ENCODE peak calls at places on chromosomes 11 and 22, in six cellular contexts. V, R, T, Z, M and U are unnamed samples.

GRCh38 chr22:30572210-30572609 is 2.3 kb downstream of the GAL3ST1 start:
- DNase-seq in V (no peak), R (no peak), T (no peak), Z (no peak), M (no peak), U (no peak)

GRCh38 chr11:10657308-10658271 is 36.0 kb downstream of the IRAG1 start:
- DNase-seq in V (no peak), R (no peak), T (no peak), Z (peak; percentile 21), M (no peak), U (no peak)

GRCh38 chr22:50173221-50173982 is 2.9 kb downstream of the PANX2 start:
- DNase-seq in V (peak; percentile 31), R (peak; percentile 57), T (no peak), Z (no peak), M (no peak), U (no peak)

GRCh38 chr11:34749666-34750659 is 129.1 kb downstream of the EHF start:
- DNase-seq in V (peak; percentile 54), R (peak; percentile 79), T (peak; percentile 92), Z (peak; percentile 91), M (no peak), U (no peak)

GRCh38 chr22:41841085-41841712 is 8.3 kb downstream of the SREBF2 start:
- DNase-seq in V (peak; percentile 52), R (no peak), T (no peak), Z (peak; percentile 60), M (no peak), U (no peak)

GRCh38 chr11:69297225-69297925 is 3.4 kb downstream of the MYEOV start:
- DNase-seq in V (peak; percentile 94), R (peak; percentile 85), T (peak; percentile 96), Z (peak; percentile 100), M (peak; percentile 82), U (peak; percentile 76)

GRCh38 chr11:60852639-60853468 is 2.9 kb downstream of the PTGDR2 start:
- DNase-seq in V (peak; percentile 22), R (no peak), T (no peak), Z (no peak), M (no peak), U (no peak)

GRCh38 chr11:66011239-66011784 is 496 bp upstream of the CST6 start:
- DNase-seq in V (no peak), R (no peak), T (no peak), Z (peak; percentile 98), M (no peak), U (no peak)

GRCh38 chr11:122979103-122979814 is 2.4 kb downstream of the BSX start:
- DNase-seq in V (no peak), R (no peak), T (no peak), Z (no peak), M (no peak), U (no peak)

GRCh38 chr11:119320593-119321524 is 3.9 kb upstream of the MCAM start:
- DNase-seq in V (peak; percentile 72), R (peak; percentile 68), T (peak; percentile 92), Z (peak; percentile 21), M (peak; percentile 48), U (peak; percentile 59)

GRCh38 chr11:34349882-34350281 is 7.9 kb downstream of the ABTB2 start:
- DNase-seq in V (no peak), R (no peak), T (no peak), Z (no peak), M (no peak), U (no peak)

GRCh38 chr22:24145446-24146189 is 35.7 kb upstream of the SUSD2 start:
- DNase-seq in V (no peak), R (no peak), T (no peak), Z (no peak), M (no peak), U (no peak)

GRCh38 chr22:32737811-32738210 is 63.7 kb upstream of the TIMP3 start:
- DNase-seq in V (no peak), R (no peak), T (no peak), Z (no peak), M (no peak), U (no peak)

GRCh38 chr11:103883856-103884255 is 152.6 kb upstream of the DDI1 start:
- DNase-seq in V (no peak), R (no peak), T (no peak), Z (no peak), M (no peak), U (no peak)

GRCh38 chr11:103883291-103883690 is 153.1 kb upstream of the DDI1 start:
- DNase-seq in V (no peak), R (no peak), T (no peak), Z (no peak), M (no peak), U (no peak)

GRCh38 chr11:103880968-103881367 is 155.5 kb upstream of the DDI1 start:
- DNase-seq in V (no peak), R (no peak), T (no peak), Z (no peak), M (no peak), U (no peak)

GRCh38 chr11:103878646-103879045 is 157.8 kb upstream of the DDI1 start:
- DNase-seq in V (no peak), R (no peak), T (no peak), Z (no peak), M (no peak), U (no peak)

GRCh38 chr11:103881518-103882070 is 154.8 kb upstream of the DDI1 start:
- DNase-seq in V (no peak), R (no peak), T (no peak), Z (no peak), M (no peak), U (no peak)
- TF ChIP-seq CTCF in V (no peak), R (no peak), T (no peak), Z (no peak), M (no peak), U (no peak)

GRCh38 chr11:133925756-133926155 is 31.0 kb downstream of the IGSF9B start:
- DNase-seq in V (no peak), R (no peak), T (no peak), Z (no peak), M (no peak), U (no peak)

GRCh38 chr11:133928628-133929059 is 28.1 kb downstream of the IGSF9B start:
- DNase-seq in V (no peak), R (no peak), T (no peak), Z (peak; percentile 43), M (peak; percentile 69), U (no peak)

GRCh38 chr11:133926466-133927246 is 30.1 kb downstream of the IGSF9B start:
- DNase-seq in V (no peak), R (no peak), T (no peak), Z (no peak), M (no peak), U (no peak)

GRCh38 chr11:133929401-133930052 is 27.2 kb downstream of the IGSF9B start:
- DNase-seq in V (no peak), R (no peak), T (no peak), Z (no peak), M (no peak), U (no peak)

DNA sequence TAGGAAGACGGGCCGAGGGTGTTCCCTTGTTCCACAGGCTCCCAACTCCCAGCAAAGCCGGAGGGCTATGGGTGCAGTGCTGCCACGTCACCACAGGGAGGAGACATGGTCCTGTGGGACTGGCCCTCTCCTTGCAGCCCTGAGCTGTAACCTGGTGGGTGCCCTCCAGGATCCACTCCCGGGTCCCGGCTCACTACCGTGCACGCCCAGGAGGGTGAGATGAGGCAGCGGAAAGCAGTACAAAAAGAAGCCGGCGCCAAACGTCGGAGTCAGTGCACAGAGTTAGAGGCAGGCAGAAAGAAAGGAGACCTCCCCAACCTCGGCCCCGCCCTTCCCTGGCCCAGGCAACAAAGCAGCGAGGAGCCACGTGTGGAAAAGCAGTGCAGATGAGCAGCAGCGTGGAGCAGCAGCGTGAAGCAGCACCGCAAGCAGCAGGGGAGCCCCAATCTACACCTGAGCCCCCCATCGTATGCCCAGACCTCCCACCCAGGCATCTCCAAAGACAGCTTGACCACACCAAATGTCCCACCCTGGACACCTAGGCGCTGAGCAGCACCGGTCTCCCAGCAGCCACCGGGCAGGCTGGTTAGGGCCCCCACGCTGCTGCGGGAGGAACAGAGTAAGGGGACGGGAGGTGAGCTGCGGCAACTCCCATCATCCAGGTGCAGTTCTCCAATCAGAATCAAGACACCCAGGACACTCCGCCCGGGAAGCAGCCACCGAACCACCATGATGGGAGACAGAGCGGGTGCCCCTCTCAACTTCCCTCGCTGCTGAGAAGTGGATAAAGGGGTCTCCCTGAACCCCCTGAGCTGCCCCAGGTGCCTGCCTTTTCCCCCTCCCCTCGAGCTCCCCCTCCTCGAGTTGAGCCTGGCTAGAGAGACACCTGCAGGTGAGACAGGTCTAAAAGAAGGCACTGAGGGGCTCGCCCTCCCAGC is 28.8 kb downstream of the IGSF9B start:
- DNase-seq in V (peak; percentile 69), R (peak; percentile 76), T (peak; percentile 81), Z (peak; percentile 82), M (peak; percentile 74), U (no peak)
- TF ChIP-seq CTCF in V (peak; percentile 86), R (peak; percentile 54), T (peak; percentile 79), Z (peak; percentile 89), M (peak; percentile 78), U (peak; percentile 82)

GRCh38 chr11:58616594-58616993 is 5.9 kb upstream of the CNTF start:
- DNase-seq in V (no peak), R (no peak), T (no peak), Z (peak; percentile 96), M (no peak), U (no peak)

GRCh38 chr11:58615556-58615955 is 6.9 kb upstream of the CNTF start:
- DNase-seq in V (no peak), R (no peak), T (no peak), Z (no peak), M (no peak), U (no peak)

GRCh38 chr11:58621586-58622262 is 741 bp upstream of the CNTF start:
- DNase-seq in V (no peak), R (no peak), T (no peak), Z (no peak), M (no peak), U (no peak)

GRCh38 chr11:58622344-58622743 is at the start of gene CNTF:
- DNase-seq in V (no peak), R (no peak), T (no peak), Z (no peak), M (no peak), U (no peak)

DNA sequence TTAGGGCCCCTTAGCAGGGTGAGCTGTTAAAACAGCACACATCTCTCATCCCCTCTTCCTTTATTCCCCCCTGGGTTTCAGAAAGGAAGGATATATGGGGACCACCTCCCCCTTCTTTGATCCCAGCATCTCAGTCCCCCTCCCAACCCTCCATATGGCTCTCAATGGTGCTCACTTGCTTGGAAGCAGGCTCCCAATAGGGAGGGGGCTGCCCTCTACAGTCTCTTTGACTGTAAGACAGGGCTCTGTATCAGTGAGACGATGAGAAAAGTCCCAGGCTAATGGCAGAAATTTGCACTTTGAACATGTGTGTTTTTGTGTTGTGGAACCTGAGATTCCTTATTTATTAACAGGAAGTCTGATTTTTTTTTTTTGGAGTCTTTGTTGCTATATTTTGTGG is 4.2 kb upstream of the CNTF start:
- DNase-seq in V (no peak), R (no peak), T (no peak), Z (no peak), M (no peak), U (no peak)
- TF ChIP-seq CTCF in V (peak; percentile 20), R (no peak), T (no peak), Z (peak; percentile 32), M (no peak), U (no peak)

DNA sequence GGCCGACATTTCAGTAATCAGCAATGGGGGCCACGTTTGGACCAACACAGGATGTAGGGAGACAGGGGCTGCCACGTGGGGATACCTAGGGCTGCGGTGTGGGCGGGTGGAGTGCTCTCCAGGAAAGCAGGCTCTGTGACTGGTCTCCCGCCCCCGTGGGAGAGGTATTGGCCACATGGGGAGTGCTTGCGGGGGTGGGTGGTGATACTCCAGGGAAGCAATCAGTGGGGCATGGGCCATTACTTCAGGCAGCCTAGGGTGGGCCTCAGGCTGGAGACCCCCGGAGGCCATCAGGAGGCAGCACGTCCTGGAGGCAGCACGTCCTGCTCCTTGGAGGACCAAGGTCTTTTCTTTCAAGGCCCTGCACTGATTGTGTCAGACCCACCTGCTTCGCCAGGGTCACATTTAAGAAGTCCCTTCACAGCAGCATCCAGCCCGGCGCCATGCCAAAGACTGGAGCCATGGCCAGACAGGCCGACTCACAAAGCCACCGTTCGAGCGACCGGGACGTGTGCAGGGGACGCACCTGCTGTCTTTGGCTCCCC is 3.0 kb upstream of the MUC2 start:
- DNase-seq in V (no peak), R (peak; percentile 39), T (peak; percentile 54), Z (no peak), M (no peak), U (peak; percentile 35)
- TF ChIP-seq CTCF in V (no peak), R (no peak), T (no peak), Z (no peak), M (no peak), U (no peak)